ENCODE peak calls at places on chromosomes 4 and X, in seven cellular contexts. U, J, X, Y, F, O and V are unnamed samples.

GRCh38 chr4:76311896-76312331 is 5.4 kb downstream of the STBD1 start:
- DNase-seq in U (no peak), J (no peak), X (no peak), Y (no peak), F (no peak), O (no peak), V (no peak)

GRCh38 chrX:107716816-107717700 is 58.5 kb downstream of the TSC22D3 start:
- DNase-seq in U (peak; percentile 85), J (peak; percentile 63), X (peak; percentile 92), Y (peak; percentile 72), F (peak; percentile 89), O (peak; percentile 76), V (peak; percentile 92)

GRCh38 chr4:175671491-175671934 is 140.6 kb downstream of the GPM6A start:
- DNase-seq in U (no peak), J (no peak), X (no peak), Y (peak; percentile 19), F (no peak), O (peak; percentile 7), V (no peak)

GRCh38 chr4:111066887-111067286 is 444.0 kb upstream of the PITX2 start:
- DNase-seq in U (no peak), J (peak; percentile 39), X (no peak), Y (no peak), F (peak; percentile 57), O (peak; percentile 70), V (no peak)

GRCh38 chr4:5572114-5572513 is 136.2 kb downstream of the EVC2 start:
- DNase-seq in U (no peak), J (no peak), X (no peak), Y (no peak), F (peak; percentile 15), O (peak; percentile 30), V (no peak)

GRCh38 chrX:39996561-39996960 is 101.2 kb downstream of the BCOR start:
- DNase-seq in U (no peak), J (peak; percentile 31), X (no peak), Y (no peak), F (no peak), O (no peak), V (no peak)

GRCh38 chrX:11908371-11908770 is 150.3 kb downstream of the MSL3 start:
- DNase-seq in U (no peak), J (no peak), X (peak; percentile 25), Y (no peak), F (peak; percentile 45), O (peak; percentile 23), V (no peak)

GRCh38 chrX:110418220-110418856 is 59.7 kb downstream of the RTL9 start:
- DNase-seq in U (no peak), J (peak; percentile 81), X (peak; percentile 81), Y (no peak), F (peak; percentile 81), O (peak; percentile 78), V (no peak)

GRCh38 chr4:8494218-8494617 is 53.6 kb downstream of the TRMT44 start:
- DNase-seq in U (no peak), J (no peak), X (no peak), Y (no peak), F (no peak), O (no peak), V (no peak)

GRCh38 chrX:43882294-43882681 is at the start of gene MAOB:
- DNase-seq in U (peak; percentile 54), J (no peak), X (no peak), Y (peak; percentile 33), F (peak; percentile 2), O (peak; percentile 30), V (no peak)

GRCh38 chrX:3465017-3465416 is 118.6 kb upstream of the MXRA5 start:
- DNase-seq in U (no peak), J (no peak), X (no peak), Y (no peak), F (no peak), O (no peak), V (no peak)

GRCh38 chr4:102339018-102339417 is 6.3 kb downstream of the SLC39A8 start:
- DNase-seq in U (no peak), J (no peak), X (no peak), Y (no peak), F (no peak), O (no peak), V (no peak)

GRCh38 chr4:87093443-87094123 is 126.8 kb downstream of the KLHL8 start:
- DNase-seq in U (no peak), J (peak; percentile 72), X (peak; percentile 58), Y (no peak), F (peak; percentile 54), O (peak; percentile 58), V (no peak)

GRCh38 chr4:41212221-41213203 is 1.8 kb downstream of the APBB2 start:
- DNase-seq in U (no peak), J (peak; percentile 64), X (peak; percentile 85), Y (no peak), F (peak; percentile 78), O (peak; percentile 71), V (no peak)

GRCh38 chr4:190019023-190019858 is 7.8 kb downstream of the FRG2 start:
- DNase-seq in U (no peak), J (no peak), X (no peak), Y (no peak), F (no peak), O (no peak), V (no peak)

GRCh38 chr4:121822796-121823504 is 733 bp downstream of the CCNA2 start:
- DNase-seq in U (no peak), J (no peak), X (peak; percentile 16), Y (peak; percentile 33), F (no peak), O (peak; percentile 37), V (no peak)

GRCh38 chrX:129613596-129613995 is 41.2 kb downstream of the APLN start:
- DNase-seq in U (no peak), J (no peak), X (no peak), Y (no peak), F (no peak), O (no peak), V (no peak)

GRCh38 chr4:24226018-24226417 is 336.2 kb upstream of the PPARGC1A start:
- DNase-seq in U (no peak), J (peak; percentile 66), X (peak; percentile 13), Y (no peak), F (peak; percentile 72), O (peak; percentile 26), V (no peak)

GRCh38 chr4:154004028-154004427 is 215.1 kb upstream of the SFRP2 start:
- DNase-seq in U (no peak), J (no peak), X (peak; percentile 24), Y (no peak), F (peak; percentile 77), O (peak; percentile 37), V (no peak)

GRCh38 chrX:40612511-40612910 is 10.7 kb upstream of the MPC1L start:
- DNase-seq in U (no peak), J (no peak), X (no peak), Y (no peak), F (no peak), O (no peak), V (no peak)

GRCh38 chr4:147525494-147526271 is 44.8 kb downstream of the EDNRA start:
- DNase-seq in U (no peak), J (no peak), X (no peak), Y (no peak), F (no peak), O (no peak), V (no peak)

GRCh38 chrX:72002886-72003285 is 92.2 kb downstream of the NHSL2 start:
- DNase-seq in U (no peak), J (no peak), X (peak; percentile 18), Y (no peak), F (peak; percentile 45), O (peak; percentile 76), V (no peak)

GRCh38 chrX:72006461-72006860 is 95.8 kb downstream of the NHSL2 start:
- DNase-seq in U (no peak), J (no peak), X (no peak), Y (no peak), F (no peak), O (no peak), V (no peak)

GRCh38 chrX:72001906-72002305 is 91.3 kb downstream of the NHSL2 start:
- DNase-seq in U (no peak), J (no peak), X (no peak), Y (no peak), F (no peak), O (no peak), V (no peak)

GRCh38 chrX:72005046-72005445 is 94.4 kb downstream of the NHSL2 start:
- DNase-seq in U (no peak), J (no peak), X (no peak), Y (no peak), F (peak; percentile 43), O (no peak), V (no peak)

GRCh38 chrX:72003811-72004750 is 93.4 kb downstream of the NHSL2 start:
- DNase-seq in U (peak; percentile 50), J (no peak), X (peak; percentile 17), Y (peak; percentile 40), F (peak; percentile 74), O (peak; percentile 73), V (peak; percentile 83)
- H3K4me3 ChIP-seq in U (no peak overlapping the region), J (no peak overlapping the region), X (no peak overlapping the region), Y (no peak overlapping the region), F (no peak overlapping the region), O (no peak overlapping the region), V (no peak overlapping the region)

GRCh38 chr4:165207431-165208321 is at the start of gene KLHL2:
- DNase-seq in U (peak; percentile 83), J (peak; percentile 74), X (peak; percentile 79), Y (peak; percentile 82), F (peak; percentile 59), O (peak; percentile 79), V (peak; percentile 69)
- TF ChIP-seq CTCF in U (no peak), J (no peak), X (no peak), Y (no peak), F (no peak), O (no peak), V (no peak)

DNA sequence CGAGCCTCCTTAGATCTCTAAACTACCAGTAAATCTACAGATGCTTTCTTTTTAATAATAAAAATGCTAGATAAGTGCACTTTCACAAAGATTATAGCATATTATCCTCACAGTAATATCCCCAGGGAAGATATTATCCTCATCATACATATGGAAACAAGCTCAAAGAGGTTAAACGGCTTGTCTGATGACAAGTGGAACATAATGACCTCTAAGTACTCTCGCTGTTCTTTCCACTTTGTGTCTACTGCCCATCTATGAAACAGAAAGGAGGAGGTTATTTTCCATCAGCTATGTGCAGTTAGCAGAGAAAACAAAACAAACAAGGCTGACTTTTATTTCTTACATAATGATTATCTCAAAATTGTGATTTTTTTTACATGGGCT is 42.8 kb upstream of the PRDM8 start:
- DNase-seq in U (no peak), J (no peak), X (peak; percentile 52), Y (no peak), F (no peak), O (no peak), V (no peak)
- H3K4me3 ChIP-seq in U (no peak overlapping the region), J (no peak overlapping the region), X (no peak overlapping the region), Y (no peak overlapping the region), F (no peak overlapping the region), O (no peak overlapping the region), V (no peak overlapping the region)

GRCh38 chr4:45438047-45438446 is 685.8 kb downstream of the GABRG1 start:
- DNase-seq in U (no peak), J (no peak), X (no peak), Y (no peak), F (no peak), O (no peak), V (no peak)

GRCh38 chr4:45437381-45437780 is 686.5 kb downstream of the GABRG1 start:
- DNase-seq in U (no peak), J (no peak), X (no peak), Y (no peak), F (no peak), O (no peak), V (no peak)

DNA sequence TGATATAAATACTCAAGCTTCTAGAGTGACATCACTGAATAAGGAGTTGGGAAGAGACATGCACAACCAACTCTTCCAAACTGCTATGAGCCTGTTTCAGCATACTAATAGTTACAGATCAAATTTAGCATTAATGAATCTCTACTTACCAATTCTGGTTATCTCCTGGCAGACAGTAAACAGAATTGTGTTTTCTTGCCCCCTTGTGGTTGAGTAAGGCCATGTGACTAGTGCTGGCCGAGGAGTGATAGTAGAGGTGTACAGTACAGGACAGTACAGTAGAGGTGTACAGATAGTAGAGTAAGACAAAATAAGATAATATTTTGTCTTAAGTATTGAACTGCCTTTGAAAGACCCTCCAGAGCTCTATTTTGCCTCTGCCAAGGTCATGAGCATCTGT is 681.4 kb downstream of the GABRG1 start:
- DNase-seq in U (no peak), J (no peak), X (no peak), Y (no peak), F (peak; percentile 24), O (no peak), V (no peak)
- TF ChIP-seq CTCF in U (no peak), J (no peak), X (peak; percentile 11), Y (no peak), F (peak; percentile 47), O (no peak), V (no peak)